ENCODE peak calls at places on chromosomes 13 and 19, in seven cellular contexts. E is stimulated activated CD8-positive, alpha-beta memory T cell treated with anti-CD3 and anti-CD28 coated beads, Interleukin-4, amount 100 ng/mL, for 4 hours; Y is GF-D8; A is D341Med; J is smooth muscle cell of the brain vasculature; R is cardiac muscle cell; F is T follicular helper cell. D is an unnamed sample.

GRCh38 chr19:8575467-8575997 is 1.7 kb downstream of the MYO1F start:
- DNase-seq in F (peak), R (no peak), Y (no peak), A (no peak), E (no peak), J (no peak), D (peak)

GRCh38 chr13:69553976-69554375 is 553.6 kb upstream of the ATXN8OS start:
- DNase-seq in R (no peak), J (no peak), F (no peak), Y (no peak), A (no peak), E (no peak), D (no peak)

GRCh38 chr13:89052699-89053098 is 1381.5 kb downstream of the SLITRK5 start:
- DNase-seq in J (no peak), E (no peak), Y (no peak), R (no peak), F (no peak), A (no peak), D (no peak)

GRCh38 chr19:35123573-35123972 is 8.0 kb downstream of the FXYD3 start:
- DNase-seq in J (no peak), R (no peak), Y (no peak), F (no peak), E (no peak), A (no peak), D (no peak)

GRCh38 chr19:28349604-28350003 is 863.3 kb downstream of the UQCRFS1 start:
- DNase-seq in A (no peak), F (no peak), E (no peak), J (no peak), R (no peak), Y (peak), D (no peak)

GRCh38 chr13:37652596-37652995 is 54.0 kb upstream of the POSTN start:
- DNase-seq in J (no peak), R (no peak), A (no peak), F (no peak), Y (no peak), E (no peak), D (no peak)

GRCh38 chr19:45049073-45049736 is 10.4 kb downstream of the CLASRP start:
- DNase-seq in R (no peak), A (no peak), F (no peak), Y (no peak), J (no peak), E (no peak), D (no peak)

GRCh38 chr19:13277104-13277809 is 127.0 kb downstream of the IER2 start:
- DNase-seq in E (peak), Y (peak), A (peak), R (peak), F (peak), J (peak), D (peak)

GRCh38 chr13:80551650-80552497 is 210.9 kb upstream of the SPRY2 start:
- DNase-seq in J (no peak), Y (no peak), F (no peak), E (no peak), R (no peak), A (no peak), D (no peak)

GRCh38 chr13:73751290-73751689 is 382.9 kb downstream of the KLF12 start:
- DNase-seq in A (no peak), J (no peak), Y (no peak), R (no peak), F (no peak), E (no peak), D (no peak)

GRCh38 chr13:19587635-19588300 is 26.4 kb upstream of the TPTE2 start:
- DNase-seq in E (no peak), A (peak), J (no peak), F (no peak), R (no peak), Y (peak), D (peak)

GRCh38 chr13:105804561-105805190 is 730.8 kb downstream of the EFNB2 start:
- DNase-seq in F (no peak), E (no peak), J (no peak), Y (no peak), A (no peak), R (no peak), D (no peak)

GRCh38 chr19:29326849-29327840 is 114.2 kb upstream of the UQCRFS1 start:
- DNase-seq in A (peak), J (no peak), F (no peak), Y (no peak), R (no peak), E (no peak), D (no peak)

GRCh38 chr13:100544866-100545683 is 43.5 kb downstream of the GGACT start:
- DNase-seq in Y (no peak), R (no peak), E (no peak), F (no peak), J (no peak), A (no peak), D (no peak)

GRCh38 chr13:101785858-101786257 is 333.4 kb downstream of the ITGBL1 start:
- DNase-seq in Y (no peak), F (no peak), E (no peak), R (peak), A (no peak), J (peak), D (peak)

GRCh38 chr19:4712771-4713170 is 10.9 kb downstream of the DPP9 start:
- DNase-seq in R (no peak), Y (no peak), F (no peak), J (no peak), E (no peak), A (no peak), D (no peak)

GRCh38 chr13:40668335-40668734 is 1.9 kb upstream of the FOXO1 start:
- DNase-seq in Y (no peak), E (no peak), A (peak), J (no peak), R (no peak), F (peak), D (peak)

GRCh38 chr13:99626461-99627082 is 125.3 kb downstream of the TM9SF2 start:
- DNase-seq in E (no peak), R (no peak), J (no peak), A (no peak), F (no peak), Y (no peak), D (no peak)

GRCh38 chr13:32314271-32314967 is 744 bp downstream of the ZAR1L start:
- DNase-seq in E (peak), Y (peak), R (no peak), A (peak), F (no peak), J (no peak), D (no peak)

GRCh38 chr13:40161931-40162330 is 504.5 kb downstream of the FOXO1 start:
- DNase-seq in E (no peak), A (no peak), F (no peak), R (no peak), Y (no peak), J (no peak), D (no peak)

GRCh38 chr13:95300625-95301134 is 571 bp downstream of the ABCC4 start:
- DNase-seq in R (peak), Y (peak), E (peak), A (peak), F (peak), J (no peak), D (no peak)

GRCh38 chr13:82330499-82330898 is 1551.8 kb downstream of the SLITRK1 start:
- DNase-seq in F (no peak), Y (no peak), J (no peak), E (no peak), R (no peak), A (no peak), D (peak)

GRCh38 chr13:93700115-93700514 is 473.5 kb downstream of the GPC6 start:
- DNase-seq in R (no peak), J (no peak), Y (no peak), E (no peak), F (no peak), A (no peak), D (no peak)

GRCh38 chr13:110716235-110716505 is 2.7 kb downstream of the ING1 start:
- DNase-seq in Y (peak), R (peak), F (no peak), E (no peak), A (no peak), J (no peak), D (peak)

GRCh38 chr19:14349426-14349825 is 31.8 kb upstream of the ADGRE5 start:
- DNase-seq in F (no peak), E (no peak), Y (no peak), R (no peak), J (no peak), A (no peak), D (no peak)

GRCh38 chr13:112603641-112604220 is 15.8 kb upstream of the TUBGCP3 start:
- DNase-seq in R (no peak), A (no peak), E (no peak), Y (no peak), J (no peak), F (no peak), D (no peak)

GRCh38 chr19:35046461-35046860 is 4.9 kb downstream of the HPN start:
- DNase-seq in E (no peak), F (no peak), Y (no peak), R (no peak), J (no peak), A (no peak), D (no peak)

GRCh38 chr13:28527629-28528028 is 32.7 kb upstream of the FLT1 start:
- DNase-seq in A (no peak), R (no peak), E (no peak), F (no peak), J (no peak), Y (peak), D (peak)

D was measured in AML-193.